ENCODE peak calls at places on chromosomes 11 and 22, in seven cellular contexts. T is GM23248; E is Panc1; W is psoas muscle; C is cardiac muscle cell; J is osteoblast; G is naive thymus-derived CD4-positive, alpha-beta T cell. N is an unnamed sample.

GRCh38 chr11:92439133-92439532 is 214.5 kb downstream of the FAT3 start:
- DNase-seq in T (no peak), E (no peak), W (no peak), C (no peak), J (no peak), G (no peak), N (no peak)

GRCh38 chr22:27431896-27432295 is 369.7 kb downstream of the MN1 start:
- DNase-seq in T (peak; percentile 47), E (no peak), W (no peak), C (no peak), J (no peak), G (no peak), N (no peak)

GRCh38 chr11:41675205-41675604 is 215.8 kb upstream of the LRRC4C start:
- DNase-seq in T (no peak), E (no peak), W (no peak), C (no peak), J (no peak), G (no peak), N (no peak)

GRCh38 chr11:113162590-113162961 is 151.8 kb upstream of the TTC12 start:
- DNase-seq in T (no peak), E (no peak), W (no peak), C (no peak), J (no peak), G (no peak), N (no peak)

GRCh38 chr11:118224512-118225180 is at the start of gene JAML:
- DNase-seq in T (no peak), E (no peak), W (no peak), C (no peak), J (no peak), G (peak; percentile 23), N (no peak)

GRCh38 chr11:85029964-85030363 is 597.2 kb downstream of the DLG2 start:
- DNase-seq in T (peak; percentile 60), E (no peak), W (no peak), C (no peak), J (no peak), G (no peak), N (no peak)

GRCh38 chr22:27597703-27598444 is 203.7 kb downstream of the MN1 start:
- DNase-seq in T (peak; percentile 20), E (no peak), W (no peak), C (no peak), J (no peak), G (no peak), N (no peak)

GRCh38 chr11:44028401-44028800 is 19.4 kb upstream of the ACCSL start:
- DNase-seq in T (peak; percentile 80), E (no peak), W (no peak), C (no peak), J (no peak), G (no peak), N (no peak)

GRCh38 chr11:79485694-79486093 is 44.9 kb upstream of the TENM4 start:
- DNase-seq in T (no peak), E (no peak), W (no peak), C (no peak), J (no peak), G (no peak), N (peak; percentile 29)

GRCh38 chr11:70605846-70606245 is 207.5 kb downstream of the CTTN start:
- DNase-seq in T (no peak), E (no peak), W (peak; percentile 17), C (no peak), J (peak; percentile 60), G (no peak), N (no peak)

GRCh38 chr11:70606248-70606950 is 208.1 kb downstream of the CTTN start:
- DNase-seq in T (no peak), E (no peak), W (peak; percentile 14), C (no peak), J (peak; percentile 55), G (no peak), N (no peak)

GRCh38 chr11:70606951-70607330 is 208.6 kb downstream of the CTTN start:
- DNase-seq in T (no peak), E (no peak), W (peak; percentile 36), C (no peak), J (no peak), G (no peak), N (no peak)

GRCh38 chr11:70608568-70609314 is 210.4 kb downstream of the CTTN start:
- DNase-seq in T (peak; percentile 56), E (no peak), W (peak; percentile 59), C (no peak), J (peak; percentile 92), G (no peak), N (no peak)

DNA sequence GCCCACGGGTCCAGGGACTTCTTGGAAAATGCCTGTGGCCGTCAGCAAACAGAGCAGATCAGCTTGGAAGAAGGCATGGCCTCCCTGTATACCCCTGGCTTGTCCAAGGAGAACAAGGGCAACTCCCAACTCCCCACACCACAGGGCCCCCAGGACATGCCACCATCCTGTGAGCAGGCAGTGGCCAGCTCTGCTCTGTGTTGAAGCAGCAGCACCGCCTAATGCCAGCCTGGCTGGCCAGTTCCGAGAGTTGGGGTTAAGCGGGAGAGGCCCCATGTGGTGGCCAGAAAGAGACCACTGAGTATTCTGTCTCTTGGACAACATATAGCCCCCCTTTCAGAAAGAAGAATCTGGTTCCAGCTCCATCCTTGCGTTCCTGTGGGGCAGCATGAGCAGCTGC is 209.2 kb downstream of the CTTN start:
- DNase-seq in T (no peak), E (no peak), W (peak; percentile 19), C (no peak), J (no peak), G (no peak), N (no peak)
- H3K4me1 ChIP-seq in T (no peaks in the 10 kb centered on the region), E (no peaks in the 10 kb centered on the region), W (peaks cover 13% of the 10 kb centered on the region), C (no peaks in the 10 kb centered on the region), J (peaks cover 8% of the 10 kb centered on the region), G (no peaks in the 10 kb centered on the region), N (peaks cover 6% of the 10 kb centered on the region)

GRCh38 chr11:69648679-69649575 is 8.0 kb downstream of the CCND1 start:
- DNase-seq in T (peak; percentile 21), E (no peak), W (no peak), C (no peak), J (peak; percentile 67), G (no peak), N (no peak)

GRCh38 chr11:69650832-69651344 is 9.9 kb downstream of the CCND1 start:
- DNase-seq in T (no peak), E (no peak), W (peak; percentile 30), C (no peak), J (peak; percentile 62), G (no peak), N (no peak)

GRCh38 chr11:69649576-69649900 is 8.6 kb downstream of the CCND1 start:
- DNase-seq in T (no peak), E (no peak), W (no peak), C (no peak), J (peak; percentile 19), G (no peak), N (no peak)

GRCh38 chr11:69651834-69652620 is 11.1 kb downstream of the CCND1 start:
- DNase-seq in T (no peak), E (no peak), W (peak; percentile 18), C (no peak), J (peak; percentile 59), G (no peak), N (no peak)

GRCh38 chr11:69650081-69650831 is 9.3 kb downstream of the CCND1 start:
- DNase-seq in T (peak; percentile 41), E (no peak), W (peak; percentile 29), C (no peak), J (peak; percentile 86), G (no peak), N (no peak)
- H3K27ac ChIP-seq in T (peak overlapping the region; percentile 15), E (no peak overlapping the region), W (no peak overlapping the region), C (no peak overlapping the region), J (no peak overlapping the region), G (no peak overlapping the region), N (no peak overlapping the region)

DNA sequence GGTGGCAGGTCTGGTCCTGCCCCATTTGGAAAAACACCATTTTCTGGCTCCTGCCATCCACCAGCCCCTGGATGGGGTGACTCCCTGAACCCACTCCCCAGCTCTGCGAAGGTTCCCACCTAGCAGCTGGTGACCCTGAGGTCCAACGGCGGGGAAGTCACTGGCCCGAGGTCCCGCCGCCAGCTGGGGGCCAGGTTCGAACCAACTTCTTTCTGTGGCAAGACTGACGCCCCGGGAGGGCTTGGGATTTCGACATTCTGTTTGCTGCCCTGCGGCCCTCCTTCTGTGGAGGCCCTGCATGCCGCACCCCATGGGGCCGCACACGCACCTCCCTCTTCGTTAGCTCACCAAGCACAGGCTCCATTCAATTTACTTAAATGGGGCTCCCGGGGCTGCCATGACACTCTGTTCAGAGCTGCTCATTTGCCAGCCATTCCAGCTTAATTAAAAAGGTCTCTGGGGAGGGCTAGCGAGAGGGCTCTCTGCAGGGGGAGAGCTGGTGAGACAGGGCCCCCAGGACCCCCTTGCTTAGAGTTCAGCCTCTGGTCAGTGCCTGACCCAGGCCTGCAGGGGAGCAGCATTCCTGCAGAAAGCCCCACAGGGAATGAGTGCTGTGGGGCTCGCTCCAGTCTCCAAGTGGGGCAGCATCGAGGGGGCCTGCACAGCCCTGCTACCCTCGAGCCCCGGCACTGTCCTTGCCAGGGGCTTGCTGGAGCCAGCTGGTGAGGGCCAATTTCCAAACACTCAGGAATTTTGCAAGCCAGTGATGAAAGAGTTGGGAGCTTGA is 80.6 kb downstream of the CACNA1I start:
- DNase-seq in T (no peak), E (no peak), W (peak; percentile 40), C (no peak), J (no peak), G (no peak), N (no peak)
- H3K27me3 ChIP-seq in T (peaks cover 10% of the 10 kb centered on the region), E (no peaks in the 10 kb centered on the region), W (peaks cover 7% of the 10 kb centered on the region), C (no peaks in the 10 kb centered on the region), J (peaks cover 10% of the 10 kb centered on the region), G (no peaks in the 10 kb centered on the region), N (no peaks in the 10 kb centered on the region)

GRCh38 chr11:77470971-77471370 is 2.9 kb downstream of the PAK1 start:
- DNase-seq in T (no peak), E (no peak), W (no peak), C (no peak), J (no peak), G (no peak), N (no peak)

GRCh38 chr11:77473001-77473800 is 693 bp downstream of the PAK1 start:
- DNase-seq in T (peak; percentile 49), E (no peak), W (peak; percentile 72), C (peak; percentile 77), J (peak; percentile 73), G (peak; percentile 55), N (no peak)

GRCh38 chr11:77470504-77470903 is 3.4 kb downstream of the PAK1 start:
- DNase-seq in T (no peak), E (no peak), W (no peak), C (no peak), J (no peak), G (no peak), N (no peak)

GRCh38 chr11:77473801-77474508 is at the start of gene PAK1:
- DNase-seq in T (peak; percentile 83), E (peak; percentile 88), W (peak; percentile 93), C (peak; percentile 89), J (peak; percentile 97), G (peak; percentile 92), N (peak; percentile 91)

DNA sequence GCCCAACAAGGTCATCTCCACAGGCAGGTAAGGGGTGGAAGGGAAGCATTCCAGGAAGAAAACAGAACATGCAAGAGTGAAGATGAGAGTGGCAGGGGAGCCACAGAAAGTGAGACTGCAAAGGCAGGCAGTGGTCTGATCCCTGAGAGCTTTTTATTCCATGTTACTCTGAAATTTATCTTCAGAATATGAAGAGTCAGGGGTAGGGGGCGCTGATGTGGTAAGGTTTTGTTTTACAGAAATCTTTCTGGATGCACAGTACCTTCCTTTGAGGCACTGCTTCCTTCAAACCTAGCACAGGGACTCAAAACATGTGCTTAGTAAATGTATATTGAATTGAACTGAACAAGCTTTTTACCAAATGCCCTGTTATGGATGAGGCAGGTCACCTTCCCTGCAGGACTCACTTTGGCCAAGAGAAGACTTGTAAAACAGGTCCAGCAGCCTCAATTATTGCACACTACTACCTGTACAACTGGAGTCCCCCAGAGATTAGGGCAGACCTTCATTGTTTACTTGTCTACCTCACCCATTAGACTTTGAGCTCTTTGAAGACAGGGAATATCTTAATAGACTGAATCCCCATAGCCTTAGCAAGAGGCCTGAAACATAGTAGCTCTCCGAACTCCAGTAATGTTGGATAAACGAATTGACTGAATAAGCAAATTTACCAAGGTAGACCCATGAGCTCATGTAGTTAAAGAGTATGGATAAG is 2.2 kb downstream of the PAK1 start:
- DNase-seq in T (no peak), E (no peak), W (no peak), C (peak; percentile 59), J (no peak), G (no peak), N (no peak)
- H3K4me1 ChIP-seq in T (no peaks in the 10 kb centered on the region), E (peaks cover 6% of the 10 kb centered on the region), W (peaks cover 14% of the 10 kb centered on the region), C (peaks cover 6% of the 10 kb centered on the region), J (peaks cover 4% of the 10 kb centered on the region), G (no peaks in the 10 kb centered on the region), N (peaks cover 2% of the 10 kb centered on the region)

N was measured in iPS DF 6.9.